ENCODE peak calls at places on chromosomes 3 and 15, in ten cellular contexts. P, S, O, W, U, A, F, X, H and C are unnamed samples.

GRCh38 chr3:160196511-160197104 is 28.6 kb upstream of the C3orf80 start:
- DNase-seq in P (no peak), S (no peak), O (no peak), W (no peak), U (no peak), A (no peak), F (no peak), X (peak), H (peak), C (no peak)

GRCh38 chr3:115272036-115272824 is 125.1 kb upstream of the ZBTB20 start:
- DNase-seq in P (peak), S (peak), O (no peak), W (no peak), U (peak), A (no peak), F (no peak), X (peak), H (no peak), C (no peak)

GRCh38 chr15:68197661-68198437 is 7.3 kb downstream of the CALML4 start:
- DNase-seq in P (no peak), S (no peak), O (no peak), W (no peak), U (no peak), A (no peak), F (no peak), X (no peak), H (no peak), C (no peak)

GRCh38 chr15:95772982-95773381 is 557.5 kb upstream of the NR2F2 start:
- DNase-seq in P (no peak), S (no peak), O (no peak), W (no peak), U (no peak), A (no peak), F (no peak), X (no peak), H (no peak), C (no peak)

GRCh38 chr3:37912052-37912733 is 50.5 kb downstream of the CTDSPL start:
- DNase-seq in P (no peak), S (no peak), O (no peak), W (no peak), U (no peak), A (peak), F (no peak), X (no peak), H (no peak), C (no peak)

GRCh38 chr3:158470944-158471638 is 99.9 kb upstream of the MLF1 start:
- DNase-seq in P (peak), S (no peak), O (no peak), W (no peak), U (peak), A (no peak), F (no peak), X (peak), H (no peak), C (no peak)

GRCh38 chr3:197027896-197028710 is 1.5 kb downstream of the MELTF start:
- DNase-seq in P (no peak), S (no peak), O (no peak), W (no peak), U (no peak), A (no peak), F (no peak), X (no peak), H (no peak), C (no peak)

GRCh38 chr3:28291577-28291976 is 50.2 kb downstream of the CMC1 start:
- DNase-seq in P (no peak), S (no peak), O (no peak), W (no peak), U (no peak), A (no peak), F (no peak), X (no peak), H (no peak), C (no peak)

GRCh38 chr3:55621648-55622047 is 134.5 kb upstream of the WNT5A start:
- DNase-seq in P (no peak), S (no peak), O (no peak), W (no peak), U (no peak), A (no peak), F (no peak), X (no peak), H (no peak), C (no peak)

GRCh38 chr3:32320080-32320479 is 71.6 kb upstream of the CMTM7 start:
- DNase-seq in P (no peak), S (no peak), O (no peak), W (no peak), U (no peak), A (no peak), F (no peak), X (no peak), H (no peak), C (no peak)

GRCh38 chr3:101978348-101978747 is 129.0 kb downstream of the NFKBIZ start:
- DNase-seq in P (no peak), S (no peak), O (no peak), W (no peak), U (no peak), A (no peak), F (no peak), X (no peak), H (no peak), C (no peak)

GRCh38 chr3:112643621-112644236 is 2.8 kb upstream of the CCDC80 start:
- DNase-seq in P (no peak), S (no peak), O (no peak), W (no peak), U (no peak), A (no peak), F (no peak), X (no peak), H (no peak), C (no peak)

GRCh38 chr3:125011941-125012340 is 43.9 kb downstream of the HEG1 start:
- DNase-seq in P (no peak), S (no peak), O (no peak), W (no peak), U (peak), A (no peak), F (no peak), X (peak), H (no peak), C (no peak)

GRCh38 chr3:38627956-38628355 is 21.5 kb downstream of the SCN5A start:
- DNase-seq in P (no peak), S (no peak), O (no peak), W (no peak), U (no peak), A (no peak), F (peak), X (no peak), H (no peak), C (no peak)

GRCh38 chr3:184737641-184738518 is 26.0 kb upstream of the MAGEF1 start:
- DNase-seq in P (peak), S (no peak), O (no peak), W (no peak), U (peak), A (no peak), F (no peak), X (peak), H (no peak), C (no peak)

GRCh38 chr3:188567478-188568195 is 413.7 kb downstream of the LPP start:
- DNase-seq in P (no peak), S (no peak), O (no peak), W (no peak), U (peak), A (no peak), F (no peak), X (no peak), H (no peak), C (no peak)

GRCh38 chr3:124934577-124934976 is at the start of gene MUC13:
- DNase-seq in P (no peak), S (no peak), O (no peak), W (no peak), U (no peak), A (no peak), F (no peak), X (peak), H (no peak), C (no peak)

GRCh38 chr3:34185301-34185700 is 386.9 kb downstream of the PDCD6IP start:
- DNase-seq in P (no peak), S (no peak), O (no peak), W (no peak), U (no peak), A (no peak), F (no peak), X (no peak), H (no peak), C (no peak)

GRCh38 chr3:31232049-31233040 is 300.4 kb upstream of the STT3B start:
- DNase-seq in P (no peak), S (no peak), O (no peak), W (no peak), U (no peak), A (no peak), F (no peak), X (peak), H (peak), C (peak)

GRCh38 chr3:29759443-29760033 is 478.7 kb downstream of the RBMS3 start:
- DNase-seq in P (peak), S (no peak), O (no peak), W (no peak), U (peak), A (no peak), F (no peak), X (peak), H (peak), C (no peak)

GRCh38 chr15:79430901-79431635 is 1.1 kb upstream of the MINAR1 start:
- DNase-seq in P (peak), S (no peak), O (no peak), W (no peak), U (no peak), A (no peak), F (no peak), X (no peak), H (no peak), C (no peak)

GRCh38 chr3:194265505-194265892 is 85.6 kb downstream of the CPN2 start:
- DNase-seq in P (peak), S (no peak), O (no peak), W (no peak), U (peak), A (peak), F (no peak), X (peak), H (peak), C (no peak)

GRCh38 chr3:45606991-45607712 is 12.6 kb downstream of the LIMD1 start:
- DNase-seq in P (no peak), S (no peak), O (no peak), W (no peak), U (peak), A (no peak), F (no peak), X (peak), H (peak), C (no peak)

GRCh38 chr3:70242297-70242868 is 70.1 kb downstream of the MDFIC2 start:
- DNase-seq in P (no peak), S (no peak), O (no peak), W (no peak), U (no peak), A (no peak), F (no peak), X (no peak), H (no peak), C (no peak)

GRCh38 chr3:100662113-100662823 is 47.0 kb upstream of the TFG start:
- DNase-seq in P (no peak), S (no peak), O (no peak), W (no peak), U (peak), A (no peak), F (no peak), X (peak), H (no peak), C (no peak)

GRCh38 chr3:177929310-177929709 is 606.9 kb upstream of the KCNMB2 start:
- DNase-seq in P (peak), S (no peak), O (no peak), W (no peak), U (peak), A (no peak), F (no peak), X (peak), H (no peak), C (no peak)

GRCh38 chr3:108103971-108104797 is 13.4 kb upstream of the CD47 start:
- DNase-seq in P (no peak), S (no peak), O (no peak), W (no peak), U (peak), A (no peak), F (peak), X (no peak), H (peak), C (no peak)

GRCh38 chr3:29513236-29513635 is 232.4 kb downstream of the RBMS3 start:
- DNase-seq in P (peak), S (no peak), O (no peak), W (no peak), U (peak), A (no peak), F (no peak), X (no peak), H (peak), C (no peak)

GRCh38 chr3:171390531-171390930 is 69.7 kb downstream of the TNIK start:
- DNase-seq in P (no peak), S (no peak), O (no peak), W (no peak), U (no peak), A (no peak), F (no peak), X (no peak), H (no peak), C (no peak)

GRCh38 chr3:187958432-187959003 is 195.4 kb upstream of the LPP start:
- DNase-seq in P (no peak), S (no peak), O (peak), W (no peak), U (no peak), A (no peak), F (no peak), X (no peak), H (peak), C (no peak)

GRCh38 chr3:125386811-125387210 is 11.7 kb upstream of the ZNF148 start:
- DNase-seq in P (peak), S (no peak), O (no peak), W (no peak), U (peak), A (no peak), F (no peak), X (peak), H (no peak), C (no peak)

GRCh38 chr15:41957021-41957897 is 15.1 kb downstream of the EHD4 start:
- DNase-seq in P (no peak), S (no peak), O (no peak), W (no peak), U (peak), A (no peak), F (no peak), X (no peak), H (no peak), C (no peak)

GRCh38 chr15:66494262-66494661 is 3.3 kb downstream of the SNAPC5 start:
- DNase-seq in P (no peak), S (no peak), O (no peak), W (no peak), U (no peak), A (no peak), F (no peak), X (no peak), H (no peak), C (no peak)

GRCh38 chr15:45795487-45796069 is 160.7 kb downstream of the SQOR start:
- DNase-seq in P (peak), S (peak), O (no peak), W (no peak), U (peak), A (no peak), F (peak), X (peak), H (no peak), C (no peak)

GRCh38 chr3:37741644-37742043 is 120.0 kb upstream of the CTDSPL start:
- DNase-seq in P (no peak), S (no peak), O (no peak), W (no peak), U (no peak), A (peak), F (no peak), X (peak), H (peak), C (no peak)

GRCh38 chr3:193805448-193805847 is 212.4 kb downstream of the OPA1 start:
- DNase-seq in P (peak), S (peak), O (no peak), W (no peak), U (peak), A (no peak), F (no peak), X (peak), H (peak), C (no peak)

GRCh38 chr15:92638291-92638708 is 17.3 kb downstream of the FAM174B start:
- DNase-seq in P (peak), S (no peak), O (no peak), W (no peak), U (peak), A (no peak), F (no peak), X (no peak), H (no peak), C (no peak)

GRCh38 chr15:48641416-48641815 is 4.1 kb downstream of the FBN1 start:
- DNase-seq in P (no peak), S (no peak), O (no peak), W (no peak), U (peak), A (no peak), F (no peak), X (peak), H (no peak), C (no peak)

GRCh38 chr15:98070132-98070531 is 109.6 kb downstream of the ARRDC4 start:
- DNase-seq in P (peak), S (no peak), O (no peak), W (no peak), U (no peak), A (no peak), F (no peak), X (no peak), H (no peak), C (no peak)

GRCh38 chr3:127726894-127727293 is 54.1 kb downstream of the ABTB1 start:
- DNase-seq in P (no peak), S (no peak), O (no peak), W (no peak), U (no peak), A (no peak), F (no peak), X (no peak), H (no peak), C (no peak)
- TF ChIP-seq CTCF in P (no peak), S (no peak), O (no peak), W (no peak), U (no peak), A (no peak), F (no peak), X (no peak), H (no peak), C (no peak)

GRCh38 chr15:51227967-51228783 is 110.2 kb downstream of the CYP19A1 start:
- DNase-seq in P (peak), S (peak), O (no peak), W (no peak), U (peak), A (no peak), F (no peak), X (peak), H (peak), C (peak)

GRCh38 chr15:51232581-51232980 is 105.8 kb downstream of the CYP19A1 start:
- DNase-seq in P (no peak), S (no peak), O (no peak), W (no peak), U (no peak), A (no peak), F (no peak), X (no peak), H (no peak), C (no peak)

GRCh38 chr15:51234181-51234927 is 104.0 kb downstream of the CYP19A1 start:
- DNase-seq in P (no peak), S (no peak), O (no peak), W (no peak), U (no peak), A (no peak), F (no peak), X (peak), H (no peak), C (no peak)

GRCh38 chr15:51226813-51227212 is 111.6 kb downstream of the CYP19A1 start:
- DNase-seq in P (no peak), S (no peak), O (no peak), W (no peak), U (no peak), A (no peak), F (no peak), X (no peak), H (no peak), C (no peak)

GRCh38 chr15:51229907-51230328 is 108.5 kb downstream of the CYP19A1 start:
- DNase-seq in P (peak), S (no peak), O (no peak), W (no peak), U (peak), A (no peak), F (peak), X (peak), H (no peak), C (no peak)
- TF ChIP-seq CTCF in P (peak), S (no peak), O (no peak), W (no peak), U (peak), A (peak), F (peak), X (peak), H (peak), C (no peak)

GRCh38 chr3:42664443-42664814 is 10.9 kb downstream of the ZBTB47 start:
- DNase-seq in P (no peak), S (no peak), O (no peak), W (no peak), U (no peak), A (no peak), F (no peak), X (no peak), H (no peak), C (no peak)
- TF ChIP-seq CTCF in P (no peak), S (no peak), O (no peak), W (no peak), U (no peak), A (no peak), F (no peak), X (no peak), H (no peak), C (no peak)

DNA sequence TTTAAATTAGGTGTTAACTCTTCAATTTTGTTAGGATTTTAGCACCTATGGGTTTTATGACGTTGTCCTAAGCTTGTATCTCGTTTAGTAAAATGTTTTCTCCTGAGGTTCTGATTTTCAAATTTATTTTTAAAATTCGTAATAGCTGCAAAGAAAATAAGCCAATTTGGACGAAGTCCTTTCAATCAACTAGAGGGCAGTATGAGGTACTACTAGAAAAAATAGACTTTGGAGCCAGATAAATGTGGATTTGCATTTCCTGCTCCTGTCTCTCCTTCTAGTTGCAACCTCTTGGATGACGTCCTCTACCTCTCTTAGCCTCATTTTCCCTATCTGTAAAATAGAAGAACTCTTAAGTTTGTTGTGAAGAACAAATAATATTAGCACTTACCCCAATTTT is 81.1 kb downstream of the SLTM start:
- DNase-seq in P (no peak), S (no peak), O (no peak), W (no peak), U (no peak), A (no peak), F (no peak), X (peak), H (no peak), C (no peak)
- TF ChIP-seq CTCF in P (peak), S (no peak), O (no peak), W (no peak), U (no peak), A (no peak), F (peak), X (no peak), H (no peak), C (peak)

DNA sequence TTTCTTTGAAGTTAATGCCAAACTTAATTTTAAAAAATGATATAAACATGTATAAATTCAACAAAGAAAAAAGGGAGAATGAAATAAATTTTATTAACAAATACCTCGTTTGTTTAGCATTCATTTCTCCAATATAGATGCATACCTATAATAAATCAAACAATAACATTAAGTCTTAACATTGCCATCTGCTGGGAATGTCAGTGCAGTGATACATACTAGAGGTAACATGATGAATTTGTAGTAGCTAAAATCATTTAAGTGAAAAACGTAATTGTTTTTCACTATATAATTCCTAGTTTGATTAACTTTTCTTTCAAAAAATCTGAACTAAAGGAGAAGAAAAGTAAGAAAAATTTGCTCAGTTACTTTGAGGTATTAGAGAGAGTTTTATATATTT is 340.2 kb upstream of the CBLB start:
- DNase-seq in P (peak), S (no peak), O (no peak), W (no peak), U (peak), A (no peak), F (no peak), X (peak), H (no peak), C (no peak)
- TF ChIP-seq CTCF in P (peak), S (no peak), O (peak), W (no peak), U (peak), A (peak), F (no peak), X (peak), H (peak), C (no peak)

DNA sequence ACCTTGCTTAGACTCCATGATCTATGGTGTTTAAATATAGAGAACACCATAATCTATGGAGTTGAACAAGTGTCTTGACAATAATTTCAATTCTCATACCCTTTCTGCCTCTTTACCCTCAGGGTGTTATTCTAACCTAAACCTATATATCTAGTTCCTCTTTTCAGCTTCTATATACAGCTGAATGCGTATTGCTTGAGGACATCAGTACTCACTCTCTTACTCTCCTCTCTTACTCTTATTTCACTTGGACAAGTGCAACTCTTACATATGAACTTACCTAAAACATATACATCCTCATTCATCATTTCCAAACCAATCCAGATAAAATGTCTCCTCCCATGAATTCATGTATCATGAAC is 187.1 kb downstream of the RAP2B start:
- DNase-seq in P (no peak), S (no peak), O (no peak), W (no peak), U (no peak), A (no peak), F (no peak), X (no peak), H (no peak), C (no peak)
- TF ChIP-seq CTCF in P (no peak), S (no peak), O (no peak), W (no peak), U (no peak), A (no peak), F (no peak), X (no peak), H (no peak), C (no peak)

GRCh38 chr3:60080648-60081047 is 1030.8 kb upstream of the CFAP20DC start:
- DNase-seq in P (no peak), S (no peak), O (no peak), W (no peak), U (no peak), A (no peak), F (no peak), X (no peak), H (no peak), C (no peak)
- TF ChIP-seq CTCF in P (no peak), S (no peak), O (no peak), W (no peak), U (no peak), A (no peak), F (no peak), X (no peak), H (no peak), C (no peak)